ENCODE peak calls at places on chromosome 4, in nine cellular contexts. R, I, L, T, Z, P, K, M and C are unnamed samples. For H3K9me3, the result is how much of the 10 kb centered on the place peaks cover.

GRCh38 chr4:41505161-41505653 is 32.8 kb upstream of the LIMCH1 start:
- DNase-seq in R (no peak), I (no peak), L (no peak), T (peak), Z (no peak), P (peak), K (peak), M (no peak), C (no peak)

GRCh38 chr4:87060957-87061356 is 126.1 kb downstream of the AFF1 start:
- DNase-seq in R (no peak), I (no peak), L (peak), T (no peak), Z (no peak), P (no peak), K (no peak), M (no peak), C (no peak)

GRCh38 chr4:158722291-158722916 is 792 bp downstream of the PPID start:
- DNase-seq in R (no peak), I (peak), L (peak), T (no peak), Z (no peak), P (no peak), K (no peak), M (peak), C (no peak)

GRCh38 chr4:77151246-77151645 is 5.8 kb upstream of the CCNG2 start:
- DNase-seq in R (no peak), I (no peak), L (no peak), T (no peak), Z (no peak), P (no peak), K (no peak), M (no peak), C (no peak)

GRCh38 chr4:72301759-72302158 is 267.3 kb downstream of the ADAMTS3 start:
- DNase-seq in R (no peak), I (no peak), L (no peak), T (no peak), Z (no peak), P (no peak), K (no peak), M (no peak), C (no peak)

GRCh38 chr4:177948853-177949252 is 506.6 kb upstream of the AGA start:
- DNase-seq in R (no peak), I (no peak), L (no peak), T (no peak), Z (no peak), P (no peak), K (no peak), M (no peak), C (no peak)

GRCh38 chr4:87179751-87180150 is 40.7 kb downstream of the KLHL8 start:
- DNase-seq in R (no peak), I (no peak), L (no peak), T (no peak), Z (no peak), P (no peak), K (no peak), M (no peak), C (no peak)

GRCh38 chr4:72311291-72311690 is 257.7 kb downstream of the ADAMTS3 start:
- DNase-seq in R (no peak), I (no peak), L (no peak), T (no peak), Z (no peak), P (no peak), K (no peak), M (peak), C (no peak)

GRCh38 chr4:107853444-107854325 is 29.0 kb downstream of the SGMS2 start:
- DNase-seq in R (no peak), I (no peak), L (no peak), T (no peak), Z (no peak), P (no peak), K (no peak), M (peak), C (no peak)

GRCh38 chr4:133600008-133600407 is 450.9 kb downstream of the PCDH10 start:
- DNase-seq in R (no peak), I (peak), L (no peak), T (no peak), Z (no peak), P (no peak), K (no peak), M (no peak), C (no peak)

GRCh38 chr4:10082459-10083272 is 33.9 kb downstream of the WDR1 start:
- DNase-seq in R (peak), I (no peak), L (no peak), T (no peak), Z (no peak), P (no peak), K (no peak), M (no peak), C (no peak)

GRCh38 chr4:108685036-108685686 is 34.8 kb downstream of the OSTC start:
- DNase-seq in R (no peak), I (peak), L (no peak), T (no peak), Z (no peak), P (no peak), K (no peak), M (no peak), C (no peak)

GRCh38 chr4:118033148-118034060 is 882 bp upstream of the NDST3 start:
- DNase-seq in R (peak), I (peak), L (no peak), T (peak), Z (no peak), P (peak), K (no peak), M (peak), C (no peak)

GRCh38 chr4:183352546-183352945 is 30.3 kb upstream of the CLDN24 start:
- DNase-seq in R (no peak), I (no peak), L (no peak), T (no peak), Z (no peak), P (no peak), K (no peak), M (no peak), C (no peak)

GRCh38 chr4:129138762-129139496 is 43.0 kb downstream of the C4orf33 start:
- DNase-seq in R (no peak), I (no peak), L (no peak), T (no peak), Z (no peak), P (no peak), K (no peak), M (peak), C (no peak)

GRCh38 chr4:2923141-2923551 is 40.1 kb downstream of the NOP14 start:
- DNase-seq in R (no peak), I (no peak), L (no peak), T (no peak), Z (no peak), P (no peak), K (no peak), M (peak), C (no peak)

GRCh38 chr4:102825261-102826071 is 1.9 kb downstream of the UBE2D3 start:
- DNase-seq in R (peak), I (peak), L (peak), T (peak), Z (no peak), P (peak), K (peak), M (peak), C (no peak)

GRCh38 chr4:337143-337931 is at the start of gene ZNF141:
- DNase-seq in R (peak), I (no peak), L (peak), T (peak), Z (peak), P (peak), K (peak), M (peak), C (peak)

GRCh38 chr4:336893-337142 is 796 bp upstream of the ZNF141 start:
- DNase-seq in R (peak), I (no peak), L (no peak), T (no peak), Z (no peak), P (no peak), K (no peak), M (peak), C (no peak)

GRCh38 chr4:337932-338758 is 531 bp downstream of the ZNF141 start:
- DNase-seq in R (peak), I (no peak), L (no peak), T (peak), Z (peak), P (peak), K (peak), M (peak), C (peak)

GRCh38 chr4:336099-336892 is 1.3 kb upstream of the ZNF141 start:
- DNase-seq in R (peak), I (no peak), L (no peak), T (peak), Z (no peak), P (peak), K (peak), M (peak), C (peak)

DNA sequence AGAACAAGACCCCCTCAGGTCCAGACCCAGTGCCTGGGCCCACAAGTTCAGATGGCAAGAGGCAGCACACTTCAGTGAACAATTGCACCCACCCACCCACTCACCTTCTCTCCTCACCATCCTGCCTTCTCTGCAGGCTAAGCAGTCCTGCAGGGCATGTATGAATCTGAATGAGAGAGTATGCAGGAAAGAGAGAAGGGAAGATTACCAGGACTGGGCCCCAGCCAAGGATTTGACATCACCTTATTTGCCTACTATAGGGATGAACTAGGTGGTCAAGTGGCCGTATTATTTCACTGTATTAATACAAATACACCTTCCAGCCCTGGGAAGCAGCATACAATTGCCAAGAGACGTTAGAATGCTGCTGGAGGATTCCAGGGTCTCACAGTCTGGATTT is 2.1 kb upstream of the ZNF141 start:
- DNase-seq in R (peak), I (no peak), L (no peak), T (no peak), Z (no peak), P (no peak), K (no peak), M (no peak), C (peak)
- H3K9me3 ChIP-seq in R (under half), I (under half), L (under half), T (under half), Z (under half), P (under half), K (under half), M (under half), C (under half)

GRCh38 chr4:24910504-24910903 is 2.3 kb downstream of the CCDC149 start:
- DNase-seq in R (no peak), I (no peak), L (no peak), T (no peak), Z (no peak), P (no peak), K (no peak), M (no peak), C (no peak)
- H3K9me3 ChIP-seq in R (under half), I (under half), L (under half), T (under half), Z (under half), P (under half), K (under half), M (under half), C (under half)

DNA sequence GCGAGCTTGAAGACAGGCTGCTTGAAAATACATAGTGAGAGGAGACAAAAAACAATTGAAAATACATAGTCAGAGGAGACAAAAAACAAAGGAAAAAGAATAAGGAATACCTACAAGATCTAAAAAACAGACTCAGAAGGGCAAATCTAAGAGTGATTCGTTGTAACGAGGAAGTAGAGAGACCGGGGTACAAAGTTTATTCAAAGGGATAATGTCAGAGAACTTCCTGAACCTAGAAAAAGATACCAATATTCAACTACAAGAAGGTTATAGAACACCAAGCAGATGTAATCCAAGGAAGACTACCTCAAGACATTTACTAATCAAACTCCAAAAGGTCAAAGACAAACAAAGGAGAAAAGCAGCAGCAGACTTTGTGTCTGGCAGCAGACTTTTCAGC is 165.6 kb downstream of the NEK1 start:
- DNase-seq in R (no peak), I (no peak), L (no peak), T (no peak), Z (no peak), P (no peak), K (no peak), M (no peak), C (no peak)
- H3K9me3 ChIP-seq in R (under half), I (under half), L (under half), T (under half), Z (under half), P (under half), K (under half), M (under half), C (under half)

DNA sequence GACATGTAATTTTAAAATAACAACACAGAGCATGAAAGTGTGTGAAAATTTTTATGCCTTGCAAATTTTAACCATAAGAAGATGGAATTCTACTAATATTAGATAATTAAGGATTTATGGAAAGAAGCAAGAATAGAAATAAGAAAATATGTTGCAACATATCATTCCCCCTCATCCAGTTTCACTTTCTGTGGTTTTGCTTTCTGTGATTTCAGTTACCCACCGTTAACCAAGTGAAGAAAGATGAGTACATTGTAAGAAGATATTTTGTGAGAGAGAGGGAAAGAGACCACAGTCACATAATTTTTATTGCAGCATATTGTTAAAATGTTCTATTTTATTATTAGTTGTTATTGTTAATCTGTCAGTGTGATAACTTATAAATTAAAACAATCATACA is 77.9 kb downstream of the ADAM29 start:
- DNase-seq in R (no peak), I (no peak), L (no peak), T (no peak), Z (no peak), P (no peak), K (no peak), M (no peak), C (no peak)
- H3K9me3 ChIP-seq in R (under half), I (under half), L (under half), T (under half), Z (under half), P (under half), K (under half), M (under half), C (under half)